ENCODE peak calls at places on chromosomes 3 and 15, in five cellular contexts. P, C, T, H and K are unnamed samples.

GRCh38 chr3:184642623-184643308 is 69.1 kb downstream of the MAGEF1 start:
- DNase-seq in H (no peak), P (no peak), T (no peak), C (peak), K (no peak)

GRCh38 chr3:134059680-134060560 is 30.2 kb upstream of the SLCO2A1 start:
- DNase-seq in H (no peak), P (peak), T (peak), C (no peak), K (no peak)

GRCh38 chr3:7876741-7877297 is 624.8 kb upstream of the LMCD1 start:
- DNase-seq in P (no peak), H (no peak), C (no peak), T (no peak), K (no peak)

GRCh38 chr3:8491750-8492149 is 9.9 kb upstream of the LMCD1 start:
- DNase-seq in T (no peak), P (peak), C (no peak), H (no peak), K (no peak)

GRCh38 chr3:29284578-29284977 is 3.7 kb downstream of the RBMS3 start:
- DNase-seq in P (no peak), C (no peak), H (no peak), T (peak), K (no peak)

GRCh38 chr3:120300971-120301370 is 15.9 kb upstream of the GPR156 start:
- DNase-seq in T (no peak), H (no peak), P (no peak), C (no peak), K (no peak)

GRCh38 chr3:31092748-31093607 is 198.5 kb upstream of the GADL1 start:
- DNase-seq in T (no peak), H (no peak), P (no peak), C (peak), K (no peak)

GRCh38 chr15:32222716-32223115 is 180.4 kb downstream of the GOLGA8K start:
- DNase-seq in C (no peak), H (no peak), T (no peak), P (no peak), K (no peak)

GRCh38 chr15:85543741-85544155 is 163.3 kb downstream of the AKAP13 start:
- DNase-seq in T (peak), H (no peak), P (peak), C (no peak), K (no peak)

GRCh38 chr15:91348812-91349500 is 248.9 kb downstream of the SV2B start:
- DNase-seq in P (no peak), T (no peak), H (no peak), C (no peak), K (no peak)

GRCh38 chr15:60070838-60071493 is 66.9 kb downstream of the FOXB1 start:
- DNase-seq in H (peak), C (no peak), P (no peak), T (peak), K (peak)

GRCh38 chr15:73921257-73921890 is 4.9 kb upstream of the LOXL1 start:
- DNase-seq in T (no peak), P (no peak), H (no peak), C (no peak), K (no peak)

GRCh38 chr3:56137406-56137805 is 330.9 kb downstream of the ERC2 start:
- DNase-seq in H (no peak), T (peak), P (no peak), C (no peak), K (no peak)

GRCh38 chr3:30042274-30042859 is 564.0 kb upstream of the TGFBR2 start:
- DNase-seq in H (peak), C (peak), T (peak), P (peak), K (peak)

GRCh38 chr3:155297100-155297499 is 3.6 kb upstream of the STRIT1 start:
- DNase-seq in P (no peak), H (no peak), T (no peak), C (no peak), K (no peak)

GRCh38 chr3:14280326-14280725 is 101.7 kb downstream of the LSM3 start:
- DNase-seq in H (no peak), T (no peak), C (no peak), P (no peak), K (no peak)

GRCh38 chr3:71815676-71816075 is 30.7 kb upstream of the PROK2 start:
- DNase-seq in C (no peak), P (no peak), H (no peak), T (no peak), K (no peak)

GRCh38 chr3:108590443-108590842 is 921 bp downstream of the DZIP3 start:
- DNase-seq in P (no peak), C (peak), T (no peak), H (no peak), K (no peak)

GRCh38 chr3:356947-357346 is 160.4 kb downstream of the CHL1 start:
- DNase-seq in H (no peak), C (no peak), P (no peak), T (peak), K (no peak)

GRCh38 chr3:33879540-33879939 is 81.1 kb downstream of the PDCD6IP start:
- DNase-seq in C (peak), P (no peak), T (no peak), H (no peak), K (no peak)

GRCh38 chr15:86231864-86232801 is 152.5 kb downstream of the AGBL1 start:
- DNase-seq in P (peak), C (peak), H (no peak), T (peak), K (peak)

GRCh38 chr3:5143459-5143858 is 21.4 kb downstream of the ARL8B start:
- DNase-seq in T (no peak), P (no peak), H (no peak), C (no peak), K (no peak)

GRCh38 chr3:73419993-73420392 is 204.7 kb downstream of the PDZRN3 start:
- DNase-seq in T (no peak), H (no peak), P (no peak), C (no peak), K (no peak)

GRCh38 chr3:66431494-66431893 is 69.3 kb downstream of the LRIG1 start:
- DNase-seq in C (no peak), H (no peak), P (no peak), T (peak), K (no peak)

GRCh38 chr15:100905855-100906254 is 13.3 kb upstream of the LRRK1 start:
- DNase-seq in P (no peak), C (no peak), H (no peak), T (no peak), K (no peak)

GRCh38 chr3:38989932-38990510 is 61.7 kb downstream of the SCN11A start:
- DNase-seq in C (no peak), T (no peak), P (no peak), H (no peak), K (no peak)

GRCh38 chr3:59717679-59718205 is 667.9 kb upstream of the CFAP20DC start:
- DNase-seq in P (no peak), T (no peak), C (no peak), H (no peak), K (no peak)

GRCh38 chr3:50157821-50158556 is 2.9 kb downstream of the SEMA3F start:
- DNase-seq in P (no peak), H (no peak), C (no peak), T (no peak), K (peak)

GRCh38 chr3:141308588-141309218 is 59.6 kb upstream of the ZBTB38 start:
- DNase-seq in H (no peak), T (peak), P (peak), C (peak), K (peak)

GRCh38 chr15:58257776-58258325 is 119.7 kb downstream of the AQP9 start:
- DNase-seq in T (no peak), C (no peak), H (no peak), P (no peak), K (no peak)

GRCh38 chr15:52670087-52670486 is 9.1 kb downstream of the ATOSA start:
- DNase-seq in T (no peak), H (no peak), C (no peak), P (no peak), K (no peak)

GRCh38 chr3:152159328-152159727 is 109.4 kb upstream of the MBNL1 start:
- DNase-seq in C (no peak), T (peak), P (no peak), H (peak), K (peak)

GRCh38 chr3:102078864-102079808 is 229.8 kb downstream of the NFKBIZ start:
- DNase-seq in P (peak), H (no peak), T (no peak), C (peak), K (no peak)

GRCh38 chr3:197466586-197467399 is 89.0 kb downstream of the BDH1 start:
- DNase-seq in P (no peak), C (no peak), T (peak), H (no peak), K (peak)

GRCh38 chr15:60917469-60918130 is 311.5 kb downstream of the RORA start:
- DNase-seq in T (peak), C (no peak), P (peak), H (no peak), K (no peak)

GRCh38 chr3:25473246-25473645 is 45.2 kb downstream of the RARB start:
- DNase-seq in P (no peak), C (no peak), H (no peak), T (no peak), K (no peak)

GRCh38 chr3:13176445-13176844 is 103.2 kb upstream of the IQSEC1 start:
- DNase-seq in P (no peak), C (no peak), T (no peak), H (no peak), K (no peak)
- H3K27ac ChIP-seq in P (no peak), C (no peak), T (no peak), H (no peak), K (no peak)

GRCh38 chr3:195829897-195830254 is 18.1 kb upstream of the MUC4 start:
- DNase-seq in T (no peak), H (no peak), C (no peak), P (peak), K (no peak)
- TF ChIP-seq CTCF in T (no peak), H (no peak), C (no peak), P (no peak), K (no peak)

GRCh38 chr3:172315401-172316091 is 132.7 kb downstream of the GHSR start:
- DNase-seq in P (peak), T (peak), H (no peak), C (no peak), K (peak)

GRCh38 chr3:172316758-172317157 is 131.5 kb downstream of the GHSR start:
- DNase-seq in H (no peak), C (no peak), T (no peak), P (no peak), K (no peak)

GRCh38 chr3:172313671-172314070 is 134.6 kb downstream of the GHSR start:
- DNase-seq in H (no peak), P (no peak), C (peak), T (no peak), K (no peak)

GRCh38 chr3:172312711-172313110 is 135.5 kb downstream of the GHSR start:
- DNase-seq in C (no peak), H (no peak), P (no peak), T (no peak), K (no peak)

GRCh38 chr3:172314616-172315015 is 133.6 kb downstream of the GHSR start:
- DNase-seq in H (no peak), C (no peak), T (no peak), P (no peak), K (no peak)
- H3K27ac ChIP-seq in H (no peak), C (peak), T (no peak), P (peak), K (peak)

GRCh38 chr3:36538405-36538804 is 158.1 kb downstream of the STAC start:
- DNase-seq in P (no peak), H (no peak), C (no peak), T (peak), K (no peak)

GRCh38 chr3:36542186-36542585 is 161.9 kb downstream of the STAC start:
- DNase-seq in P (no peak), C (no peak), H (no peak), T (peak), K (no peak)

GRCh38 chr3:36546196-36546595 is 165.9 kb downstream of the STAC start:
- DNase-seq in H (no peak), P (no peak), C (no peak), T (no peak), K (no peak)

GRCh38 chr3:36543276-36543997 is 163.1 kb downstream of the STAC start:
- DNase-seq in H (no peak), T (no peak), C (no peak), P (no peak), K (no peak)

GRCh38 chr3:36540898-36541518 is 160.7 kb downstream of the STAC start:
- DNase-seq in T (peak), P (no peak), H (peak), C (peak), K (peak)
- TF ChIP-seq CTCF in T (peak), P (peak), H (peak), C (peak), K (peak)